ENCODE peak calls at places on chromosomes 11 and 22, in seven cellular contexts. H, V, E, T, A, W and Z are unnamed samples.

GRCh38 chr11:67539588-67539987 is 16.3 kb upstream of the CABP2 start:
- DNase-seq in W (no peak), T (no peak), A (no peak), E (no peak), H (peak; percentile 47), V (no peak), Z (no peak)

GRCh38 chr11:12862761-12863469 is 146.2 kb upstream of the RASSF10 start:
- DNase-seq in A (peak; percentile 92), T (peak; percentile 24), V (peak; percentile 64), E (no peak), H (peak; percentile 77), W (no peak), Z (peak; percentile 93)

GRCh38 chr11:2122222-2122906 is 16.8 kb downstream of the IGF2 start:
- DNase-seq in T (peak; percentile 61), E (peak; percentile 51), V (no peak), W (no peak), A (no peak), H (no peak), Z (no peak)

GRCh38 chr11:126166413-126166812 is 45.0 kb downstream of the RPUSD4 start:
- DNase-seq in A (no peak), W (no peak), V (no peak), E (peak; percentile 2), T (no peak), H (no peak), Z (no peak)

GRCh38 chr11:75659836-75660235 is 9.0 kb downstream of the MAP6 start:
- DNase-seq in A (no peak), H (no peak), W (no peak), T (no peak), E (no peak), V (no peak), Z (peak; percentile 10)

GRCh38 chr11:27055065-27055682 is 14.6 kb downstream of the BBOX1 start:
- DNase-seq in V (no peak), E (no peak), W (no peak), H (no peak), A (no peak), T (no peak), Z (peak; percentile 48)

GRCh38 chr11:73412308-73412707 is 36.1 kb downstream of the RELT start:
- DNase-seq in E (no peak), T (no peak), V (no peak), A (no peak), H (peak; percentile 78), W (no peak), Z (no peak)

GRCh38 chr22:29216873-29217666 is 11.4 kb downstream of the EMID1 start:
- DNase-seq in V (no peak), T (peak; percentile 57), E (peak; percentile 80), W (no peak), H (no peak), A (no peak), Z (no peak)

GRCh38 chr11:128164090-128164741 is 423.1 kb downstream of the ETS1 start:
- DNase-seq in W (no peak), V (no peak), T (no peak), H (no peak), E (no peak), A (no peak), Z (no peak)

GRCh38 chr22:47001288-47001687 is 238.8 kb downstream of the TBC1D22A start:
- DNase-seq in H (no peak), W (no peak), A (no peak), T (no peak), E (no peak), V (no peak), Z (no peak)

GRCh38 chr22:38786631-38787030 is 7.3 kb downstream of the DNAL4 start:
- DNase-seq in A (no peak), E (no peak), V (no peak), W (no peak), H (no peak), T (no peak), Z (no peak)

GRCh38 chr11:72764503-72764902 is 12.3 kb upstream of the ARAP1 start:
- DNase-seq in V (no peak), T (no peak), E (no peak), A (peak; percentile 96), W (peak; percentile 64), H (no peak), Z (no peak)

GRCh38 chr11:8233691-8234424 is 29.8 kb downstream of the LMO1 start:
- DNase-seq in A (no peak), H (no peak), W (no peak), T (peak; percentile 54), V (no peak), E (no peak), Z (no peak)

GRCh38 chr22:37045958-37046357 is 5.6 kb upstream of the KCTD17 start:
- DNase-seq in E (no peak), H (peak; percentile 66), A (peak; percentile 74), W (no peak), V (no peak), T (no peak), Z (peak; percentile 72)

GRCh38 chr11:36363361-36364272 is 67.5 kb downstream of the PRR5L start:
- DNase-seq in W (no peak), A (peak; percentile 66), T (no peak), E (no peak), H (peak; percentile 51), V (no peak), Z (peak; percentile 22)

GRCh38 chr11:91373497-91373896 is 851.1 kb upstream of the FAT3 start:
- DNase-seq in W (no peak), T (no peak), E (no peak), A (peak; percentile 44), H (peak; percentile 28), V (no peak), Z (no peak)

GRCh38 chr11:16891964-16892363 is 122.2 kb downstream of the PLEKHA7 start:
- DNase-seq in V (no peak), A (no peak), W (no peak), T (peak; percentile 83), H (no peak), E (no peak), Z (peak; percentile 46)

GRCh38 chr11:72113170-72113808 is 794 bp upstream of the ANAPC15 start:
- DNase-seq in A (no peak), H (no peak), W (no peak), V (no peak), T (peak; percentile 41), E (no peak), Z (no peak)

GRCh38 chr11:69640995-69641581 is at the start of gene CCND1:
- DNase-seq in T (peak; percentile 85), H (peak; percentile 98), V (no peak), W (peak; percentile 75), A (peak; percentile 93), E (peak; percentile 81), Z (peak; percentile 91)
- TF ChIP-seq CTCF in T (peak; percentile 53), H (peak; percentile 12), V (no peak), W (no peak), A (no peak), E (no peak), Z (peak; percentile 25)

DNA sequence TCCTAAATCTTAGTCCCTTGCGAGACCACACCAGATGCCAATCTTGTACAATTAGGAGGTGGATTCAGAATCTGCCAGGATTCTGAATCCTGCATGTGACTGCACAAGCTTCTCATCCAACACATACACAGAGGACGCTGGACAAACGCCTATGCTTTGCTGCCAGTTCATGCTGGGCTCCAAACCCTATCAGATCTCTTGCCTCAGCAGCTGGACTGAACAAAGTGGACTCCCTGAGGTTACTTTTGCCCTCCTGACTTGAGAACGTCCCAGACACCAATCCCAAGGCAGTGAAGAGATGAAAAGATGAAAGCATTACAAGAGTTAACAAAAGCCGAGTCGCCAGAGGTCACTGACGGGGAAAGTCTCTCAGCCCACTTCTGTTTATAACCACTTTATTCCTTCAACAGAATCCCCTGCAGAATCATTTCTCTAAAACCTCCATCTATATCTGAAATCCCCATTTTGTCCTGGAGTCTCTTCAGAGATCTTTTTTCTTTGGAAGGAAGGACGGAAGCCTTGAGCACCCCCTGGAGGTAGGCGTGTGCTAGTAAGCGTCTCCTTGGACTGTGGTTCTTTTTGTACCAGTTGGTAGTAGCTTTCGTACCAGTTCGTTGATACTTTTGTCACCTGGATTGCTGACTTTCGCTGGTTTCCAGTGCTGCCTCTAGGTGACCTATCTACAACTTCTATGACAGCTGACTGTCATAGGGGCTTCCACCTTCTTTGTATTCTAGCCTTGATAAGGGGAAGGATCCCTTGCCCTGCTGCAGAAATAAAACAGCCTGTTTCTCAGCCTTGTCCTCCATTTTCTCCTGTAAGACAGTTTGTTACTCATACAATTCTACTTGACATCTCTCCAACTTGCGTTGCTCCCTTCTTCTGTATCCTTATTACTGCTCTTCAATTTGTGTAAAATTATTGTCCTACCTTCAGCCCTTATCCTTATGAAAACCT is 26.1 kb upstream of the EED start:
- DNase-seq in V (peak; percentile 68), A (peak; percentile 91), W (peak; percentile 65), T (peak; percentile 55), H (peak; percentile 89), E (peak; percentile 67), Z (peak; percentile 83)
- H3K4me3 ChIP-seq in V (no peak overlapping the region), A (no peak overlapping the region), W (no peak overlapping the region), T (peak overlapping the region; percentile 4), H (no peak overlapping the region), E (no peak overlapping the region), Z (no peak overlapping the region)

DNA sequence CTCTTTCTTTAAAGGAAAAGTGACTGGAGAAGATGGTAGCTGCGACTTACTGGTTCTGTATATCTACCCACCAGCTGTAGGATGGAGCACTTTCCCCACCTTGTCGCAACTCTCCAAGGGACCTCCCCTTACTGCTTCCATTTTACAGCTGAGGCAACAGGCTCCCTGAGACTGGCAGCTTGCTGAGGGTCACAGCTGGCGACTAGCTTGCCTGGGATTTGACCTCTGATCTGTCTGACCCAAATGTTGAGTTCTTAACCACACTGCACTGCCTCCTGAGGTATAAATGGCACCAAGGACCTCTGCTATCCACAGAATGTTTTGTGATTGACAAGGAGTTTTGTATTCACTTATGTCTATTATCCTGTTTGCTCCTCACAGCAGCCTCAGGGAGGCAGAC is 115.0 kb upstream of the NNMT start:
- DNase-seq in H (no peak), T (no peak), E (no peak), A (no peak), V (no peak), W (no peak), Z (no peak)
- H3K4me1 ChIP-seq in H (peaks cover 20% of the 10 kb centered on the region), T (no peaks in the 10 kb centered on the region), E (peaks cover 50% of the 10 kb centered on the region), A (no peaks in the 10 kb centered on the region), V (peaks cover 34% of the 10 kb centered on the region), W (peaks cover 50% of the 10 kb centered on the region), Z (peaks cover 33% of the 10 kb centered on the region)

GRCh38 chr11:11476971-11477645 is 124.1 kb upstream of the CSNK2A3 start:
- DNase-seq in V (no peak), W (no peak), T (peak; percentile 55), H (no peak), E (no peak), A (no peak), Z (no peak)

GRCh38 chr11:11476499-11476898 is 123.4 kb upstream of the CSNK2A3 start:
- DNase-seq in T (peak; percentile 7), W (no peak), E (no peak), A (no peak), H (no peak), V (no peak), Z (no peak)

GRCh38 chr11:11480951-11481350 is 127.9 kb upstream of the CSNK2A3 start:
- DNase-seq in T (no peak), W (no peak), A (no peak), H (no peak), V (no peak), E (no peak), Z (no peak)

GRCh38 chr11:11478021-11478420 is 125.0 kb upstream of the CSNK2A3 start:
- DNase-seq in A (no peak), V (no peak), T (peak; percentile 31), E (no peak), H (no peak), W (no peak), Z (no peak)

DNA sequence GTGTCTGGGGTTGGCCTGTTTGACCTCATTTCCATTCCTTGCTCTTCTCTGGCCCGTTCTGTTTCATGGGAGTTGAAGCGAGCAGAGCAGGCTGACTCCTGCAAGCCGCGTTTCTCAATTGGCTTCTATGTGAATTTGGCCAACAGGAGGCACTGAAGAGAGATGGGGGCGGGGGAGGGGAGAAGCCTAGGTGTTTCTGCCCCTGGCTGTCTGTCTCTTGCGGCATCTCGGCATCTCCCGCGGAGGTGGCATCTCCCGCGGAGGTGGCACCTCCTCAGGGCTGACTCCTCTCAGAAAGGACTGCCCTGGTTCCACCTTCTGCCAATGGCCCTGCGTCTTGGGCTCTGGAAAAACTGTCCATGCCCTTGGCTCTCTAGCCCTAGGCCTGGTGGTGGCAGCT is 125.6 kb upstream of the CSNK2A3 start:
- DNase-seq in H (no peak), W (no peak), A (peak; percentile 83), V (no peak), T (no peak), E (no peak), Z (no peak)
- TF ChIP-seq CTCF in H (no peak), W (no peak), A (peak; percentile 50), V (no peak), T (no peak), E (no peak), Z (no peak)